ENCODE peak calls at places on chromosomes 4 and X, in ten cellular contexts. P is A549, N is thoracic aorta, B is H9, A is uterus, D is cardiac muscle cell, J is HFF-Myc, K is body of pancreas, W is AG10803, G is right lobe of liver. O is an unnamed sample.

GRCh38 chr4:4766570-4766969 is 92.9 kb upstream of the MSX1 start:
- DNase-seq in P (no peak), N (no peak), B (no peak), A (no peak), D (no peak), J (no peak), K (no peak), W (no peak), G (no peak), O (no peak)

GRCh38 chr4:127211377-127212268 is 421.1 kb upstream of the INTU start:
- DNase-seq in P (no peak), N (no peak), B (no peak), A (no peak), D (no peak), J (no peak), K (no peak), W (no peak), G (no peak), O (peak)

GRCh38 chrX:150504399-150505186 is 63.8 kb upstream of the MTM1 start:
- DNase-seq in P (no peak), N (no peak), B (no peak), A (no peak), D (no peak), J (no peak), K (peak), W (peak), G (no peak), O (no peak)

GRCh38 chr4:140300271-140300970 is 73.0 kb upstream of the SCOC start:
- DNase-seq in P (peak), N (no peak), B (peak), A (peak), D (no peak), J (no peak), K (no peak), W (peak), G (no peak), O (peak)

GRCh38 chrX:1388651-1389050 is 3.3 kb downstream of the SLC25A6 start:
- DNase-seq in P (no peak), N (no peak), B (no peak), A (no peak), D (no peak), J (no peak), K (peak), W (no peak), G (no peak), O (no peak)

GRCh38 chrX:150326843-150327242 is 36.3 kb upstream of the MAMLD1 start:
- DNase-seq in P (no peak), N (no peak), B (no peak), A (no peak), D (no peak), J (no peak), K (no peak), W (no peak), G (no peak), O (no peak)

GRCh38 chr4:27129871-27130277 is 269.2 kb downstream of the STIM2 start:
- DNase-seq in P (no peak), N (no peak), B (no peak), A (no peak), D (no peak), J (no peak), K (no peak), W (no peak), G (no peak), O (no peak)

GRCh38 chrX:20609916-20610415 is 343.3 kb upstream of the RPS6KA3 start:
- DNase-seq in P (no peak), N (no peak), B (no peak), A (no peak), D (no peak), J (no peak), K (no peak), W (no peak), G (no peak), O (no peak)

GRCh38 chr4:158958489-158959270 is 144.2 kb upstream of the RAPGEF2 start:
- DNase-seq in P (no peak), N (no peak), B (no peak), A (no peak), D (no peak), J (no peak), K (no peak), W (no peak), G (no peak), O (no peak)

GRCh38 chr4:175514174-175514573 is 297.9 kb downstream of the GPM6A start:
- DNase-seq in P (no peak), N (no peak), B (no peak), A (no peak), D (no peak), J (no peak), K (no peak), W (no peak), G (no peak), O (no peak)

GRCh38 chr4:99135541-99136173 is 8.4 kb downstream of the ADH4 start:
- DNase-seq in P (no peak), N (no peak), B (no peak), A (no peak), D (no peak), J (no peak), K (no peak), W (no peak), G (no peak), O (no peak)

GRCh38 chr4:656651-657337 is 17.3 kb downstream of the ATP5ME start:
- DNase-seq in P (no peak), N (no peak), B (no peak), A (no peak), D (no peak), J (no peak), K (no peak), W (no peak), G (peak), O (no peak)

GRCh38 chr4:141027421-141027820 is 105.8 kb downstream of the RNF150 start:
- DNase-seq in P (no peak), N (no peak), B (no peak), A (no peak), D (peak), J (no peak), K (no peak), W (peak), G (no peak), O (no peak)

GRCh38 chr4:184097240-184097619 is 120.4 kb downstream of the ENPP6 start:
- DNase-seq in P (no peak), N (no peak), B (peak), A (peak), D (no peak), J (no peak), K (peak), W (peak), G (no peak), O (no peak)

GRCh38 chr4:87516683-87517082 is 12.5 kb downstream of the SPARCL1 start:
- DNase-seq in P (no peak), N (no peak), B (no peak), A (no peak), D (no peak), J (no peak), K (no peak), W (no peak), G (no peak), O (no peak)
- TF ChIP-seq CTCF in P (no peak), N (no peak), B (no peak), A (no peak), D (no peak), J (no peak), K (no peak), W (no peak), G (no peak), O (no peak)

GRCh38 chrX:114073926-114074325 is 510.0 kb upstream of the HTR2C start:
- DNase-seq in P (no peak), N (no peak), B (no peak), A (no peak), D (no peak), J (no peak), K (no peak), W (no peak), G (no peak), O (no peak)

GRCh38 chrX:114071412-114071811 is 512.5 kb upstream of the HTR2C start:
- DNase-seq in P (no peak), N (no peak), B (peak), A (no peak), D (no peak), J (no peak), K (no peak), W (no peak), G (no peak), O (no peak)

GRCh38 chrX:114077773-114078172 is 506.1 kb upstream of the HTR2C start:
- DNase-seq in P (no peak), N (no peak), B (no peak), A (no peak), D (no peak), J (no peak), K (no peak), W (no peak), G (no peak), O (no peak)

GRCh38 chrX:114075073-114075673 is 508.7 kb upstream of the HTR2C start:
- DNase-seq in P (no peak), N (no peak), B (no peak), A (no peak), D (no peak), J (no peak), K (no peak), W (no peak), G (no peak), O (no peak)
- TF ChIP-seq CTCF in P (peak), N (no peak), B (peak), A (no peak), D (peak), J (no peak), K (no peak), W (peak), G (peak), O (peak)

GRCh38 chrX:153549231-153549630 is 31.8 kb downstream of the ATP2B3 start:
- DNase-seq in P (no peak), N (no peak), B (no peak), A (no peak), D (no peak), J (no peak), K (no peak), W (no peak), G (no peak), O (no peak)

GRCh38 chrX:153551135-153551534 is 33.7 kb downstream of the ATP2B3 start:
- DNase-seq in P (no peak), N (no peak), B (no peak), A (no peak), D (no peak), J (no peak), K (no peak), W (peak), G (no peak), O (no peak)

GRCh38 chrX:153546386-153546785 is 28.9 kb downstream of the ATP2B3 start:
- DNase-seq in P (no peak), N (no peak), B (no peak), A (no peak), D (no peak), J (no peak), K (no peak), W (no peak), G (no peak), O (no peak)

GRCh38 chrX:153554519-153555167 is 37.2 kb downstream of the ATP2B3 start:
- DNase-seq in P (peak), N (no peak), B (peak), A (peak), D (peak), J (no peak), K (peak), W (peak), G (peak), O (peak)

GRCh38 chrX:153549807-153550206 is 32.4 kb downstream of the ATP2B3 start:
- DNase-seq in P (no peak), N (no peak), B (peak), A (no peak), D (no peak), J (no peak), K (no peak), W (no peak), G (no peak), O (no peak)
- TF ChIP-seq CTCF in P (no peak), N (no peak), B (peak), A (no peak), D (no peak), J (no peak), K (no peak), W (no peak), G (no peak), O (no peak)

GRCh38 chr4:23717528-23718248 is 172.2 kb downstream of the PPARGC1A start:
- DNase-seq in P (peak), N (no peak), B (no peak), A (no peak), D (peak), J (no peak), K (no peak), W (peak), G (no peak), O (peak)
- TF ChIP-seq CTCF in P (peak), N (no peak), B (peak), A (no peak), D (peak), J (peak), K (peak), W (peak), G (peak), O (peak)

GRCh38 chrX:27555514-27555913 is 34.6 kb upstream of the DCAF8L2 start:
- DNase-seq in P (peak), N (no peak), B (no peak), A (no peak), D (peak), J (no peak), K (no peak), W (no peak), G (no peak), O (no peak)
- TF ChIP-seq CTCF in P (no peak), N (no peak), B (peak), A (no peak), D (peak), J (no peak), K (peak), W (no peak), G (peak), O (peak)

GRCh38 chr4:48780867-48781219 is 764 bp upstream of the FRYL start:
- DNase-seq in P (no peak), N (no peak), B (no peak), A (peak), D (no peak), J (no peak), K (peak), W (no peak), G (no peak), O (peak)

GRCh38 chr4:48778431-48779094 is 1.5 kb downstream of the FRYL start:
- DNase-seq in P (no peak), N (no peak), B (no peak), A (no peak), D (peak), J (no peak), K (no peak), W (peak), G (no peak), O (no peak)

GRCh38 chr4:48777739-48778138 is 2.3 kb downstream of the FRYL start:
- DNase-seq in P (no peak), N (no peak), B (no peak), A (no peak), D (no peak), J (no peak), K (no peak), W (no peak), G (no peak), O (no peak)

GRCh38 chr4:48779998-48780866 is at the start of gene FRYL:
- DNase-seq in P (peak), N (peak), B (peak), A (peak), D (peak), J (peak), K (peak), W (peak), G (peak), O (peak)

DNA sequence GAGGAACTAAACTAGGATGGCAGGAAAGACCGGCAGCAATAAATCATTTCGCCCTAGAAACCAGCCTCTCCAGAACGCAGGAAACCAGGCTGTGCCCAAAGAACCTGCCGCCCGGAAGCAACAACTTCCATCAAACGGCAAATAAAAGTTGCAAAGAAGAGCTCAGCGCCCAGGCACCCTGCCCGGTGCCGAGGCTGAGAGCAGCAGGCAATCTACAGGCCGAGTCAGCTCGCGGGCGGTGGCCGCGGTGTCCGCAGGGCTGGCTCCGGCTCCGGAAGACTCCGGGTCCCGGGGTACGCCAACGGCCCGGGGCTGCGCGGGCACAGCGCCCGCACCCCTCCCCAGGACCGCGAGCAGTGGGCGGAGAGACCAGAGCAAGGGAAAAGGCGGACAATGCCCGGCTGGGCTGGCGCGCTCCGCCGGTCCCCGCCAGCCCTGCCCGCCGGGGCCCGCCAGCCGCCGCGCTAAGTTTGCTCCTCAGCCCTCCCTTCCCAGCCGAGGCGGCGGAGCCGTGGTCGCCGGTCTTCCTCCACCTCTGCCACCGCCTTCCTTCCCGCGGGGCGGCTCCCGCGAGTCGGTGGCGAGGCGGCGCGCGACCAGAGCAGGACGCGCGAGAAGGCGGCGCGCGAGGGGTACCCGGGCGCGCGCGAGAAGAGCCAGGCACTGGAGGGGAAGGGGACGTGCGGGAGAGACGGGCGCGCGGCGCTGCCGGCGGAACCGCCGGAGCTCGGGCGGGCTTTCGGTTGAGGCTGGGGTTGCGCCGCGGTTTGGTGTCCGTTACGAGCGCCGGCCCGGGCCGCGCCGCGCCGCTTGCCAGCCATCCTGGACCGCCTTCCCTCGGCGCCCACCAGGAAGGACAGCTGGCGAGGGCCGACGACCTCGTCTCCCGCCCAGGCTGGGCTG is 733 bp downstream of the FRYL start:
- DNase-seq in P (peak), N (no peak), B (peak), A (peak), D (peak), J (no peak), K (peak), W (peak), G (peak), O (peak)
- TF ChIP-seq CTCF in P (peak), N (no peak), B (no peak), A (no peak), D (no peak), J (no peak), K (no peak), W (no peak), G (peak), O (no peak)

GRCh38 chr4:48420172-48420571 is 63.0 kb upstream of the SLC10A4 start:
- DNase-seq in P (no peak), N (no peak), B (no peak), A (no peak), D (no peak), J (no peak), K (no peak), W (no peak), G (no peak), O (no peak)

DNA sequence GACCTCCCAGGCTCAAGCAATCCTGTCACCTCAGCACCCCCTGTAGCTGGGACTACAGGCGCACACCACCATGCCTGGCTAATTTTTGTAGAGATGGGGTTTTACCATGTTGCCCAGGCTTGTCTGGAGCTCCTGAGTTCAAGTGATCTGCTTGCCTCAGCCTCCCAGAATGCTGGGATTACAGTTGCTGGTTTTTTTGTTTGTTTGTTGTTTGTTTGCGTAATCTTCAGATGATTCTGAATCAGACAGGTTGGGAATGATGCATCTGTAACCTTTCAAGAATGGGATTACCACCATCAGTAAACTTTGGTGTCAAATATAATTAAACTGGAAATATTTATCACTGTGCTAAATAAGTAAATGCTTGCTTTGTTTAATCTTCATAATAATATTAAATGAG is 62.0 kb upstream of the SLC10A4 start:
- DNase-seq in P (no peak), N (no peak), B (no peak), A (no peak), D (no peak), J (no peak), K (no peak), W (no peak), G (no peak), O (no peak)
- TF ChIP-seq CTCF in P (no peak), N (no peak), B (no peak), A (no peak), D (no peak), J (no peak), K (no peak), W (no peak), G (no peak), O (no peak)

GRCh38 chr4:100695871-100696270 is 178.0 kb upstream of the EMCN start:
- DNase-seq in P (no peak), N (no peak), B (no peak), A (no peak), D (no peak), J (no peak), K (no peak), W (no peak), G (no peak), O (no peak)
- TF ChIP-seq CTCF in P (no peak), N (no peak), B (no peak), A (no peak), D (no peak), J (no peak), K (no peak), W (no peak), G (no peak), O (no peak)

O was measured in PC-9.